ENCODE peak calls at places on chromosomes 13 and 19, in six cellular contexts. N is AG09319; R is pancreas; E is activated naive CD8-positive, alpha-beta T cell treated with anti-CD3 and anti-CD28 coated beads, Interleukin-2, amount 50 U/mL, for 16 hours; F is colonic mucosa; T is mucosa of descending colon. W is an unnamed sample.
A peak's percentile ranks its signal among the peaks of the same experiment; 100 is the strongest.

GRCh38 chr13:25068810-25069209 is 27.1 kb upstream of the PABPC3 start:
- DNase-seq in N (no peak), R (no peak), E (no peak), F (no peak), T (no peak), W (no peak)

GRCh38 chr13:90640976-90641375 is 706.5 kb upstream of the MIR17HG start:
- DNase-seq in N (no peak), R (no peak), E (no peak), F (no peak), T (no peak), W (no peak)

GRCh38 chr13:25180795-25181537 is 8.9 kb upstream of the AMER2 start:
- DNase-seq in N (no peak), R (no peak), E (no peak), F (no peak), T (no peak), W (no peak)

GRCh38 chr19:10510301-10510802 is 6.9 kb downstream of the S1PR5 start:
- DNase-seq in N (no peak), R (no peak), E (peak; percentile 29), F (no peak), T (peak; percentile 50), W (no peak)

GRCh38 chr19:6086081-6086858 is 24.0 kb downstream of the RFX2 start:
- DNase-seq in N (no peak), R (no peak), E (no peak), F (no peak), T (no peak), W (no peak)

GRCh38 chr19:11377756-11378155 is 3.3 kb downstream of the SWSAP1 start:
- DNase-seq in N (no peak), R (no peak), E (no peak), F (no peak), T (no peak), W (no peak)

GRCh38 chr13:60047943-60048342 is 115.8 kb downstream of the DIAPH3 start:
- DNase-seq in N (no peak), R (no peak), E (no peak), F (no peak), T (no peak), W (no peak)

GRCh38 chr19:33325920-33326319 is 23.6 kb upstream of the CEBPA start:
- DNase-seq in N (no peak), R (peak; percentile 15), E (no peak), F (no peak), T (no peak), W (no peak)

GRCh38 chr19:2097330-2098327 is 914 bp downstream of the IZUMO4 start:
- DNase-seq in N (no peak), R (peak; percentile 79), E (no peak), F (no peak), T (no peak), W (peak; percentile 23)

GRCh38 chr13:75675421-75675820 is 39.3 kb downstream of the LMO7 start:
- DNase-seq in N (no peak), R (no peak), E (no peak), F (no peak), T (no peak), W (no peak)

GRCh38 chr19:30686252-30686762 is 314.1 kb downstream of the ZNF536 start:
- DNase-seq in N (no peak), R (no peak), E (no peak), F (no peak), T (no peak), W (no peak)

GRCh38 chr19:3404324-3405260 is 38.2 kb downstream of the NFIC start:
- DNase-seq in N (peak; percentile 82), R (peak; percentile 94), E (no peak), F (peak; percentile 58), T (no peak), W (peak; percentile 86)

GRCh38 chr13:55990631-55991030 is 1150.1 kb upstream of the PRR20A start:
- DNase-seq in N (no peak), R (no peak), E (no peak), F (no peak), T (no peak), W (no peak)

GRCh38 chr19:49231804-49232203 is 74.2 kb downstream of the TRPM4 start:
- DNase-seq in N (no peak), R (no peak), E (no peak), F (no peak), T (no peak), W (no peak)

GRCh38 chr13:44649834-44650233 is 73.7 kb upstream of the TSC22D1 start:
- DNase-seq in N (no peak), R (no peak), E (no peak), F (no peak), T (no peak), W (no peak)

GRCh38 chr13:20672772-20673171 is 30.7 kb upstream of the IL17D start:
- DNase-seq in N (peak; percentile 8), R (no peak), E (no peak), F (no peak), T (no peak), W (no peak)

W was measured in prostate gland.